ENCODE peak calls at places on chromosomes 7 and 10, in seven cellular contexts. One of them, this sample, is unnamed.
A peak's percentile ranks its signal among the peaks of the same experiment; 100 is the strongest.

GRCh38 chr7:138565451-138566114 is 105.5 kb downstream of the TRIM24 start:
- DNase-seq in neural progenitor cell: peak; percentile 37
- DNase-seq in mammary epithelial cell: peak; percentile 32
- DNase-seq in colonic mucosa: no peak
- DNase-seq in thoracic aorta: no peak
- DNase-seq in heart right ventricle: no peak
- DNase-seq in psoas muscle: no peak
- DNase-seq in this sample: peak; percentile 67

GRCh38 chr7:50303894-50304157 is 690 bp upstream of the IKZF1 start:
- DNase-seq in neural progenitor cell: peak; percentile 74
- DNase-seq in mammary epithelial cell: no peak
- DNase-seq in colonic mucosa: no peak
- DNase-seq in thoracic aorta: no peak
- DNase-seq in heart right ventricle: no peak
- DNase-seq in psoas muscle: no peak
- DNase-seq in this sample: no peak

GRCh38 chr10:69232252-69232651 is 12.1 kb downstream of the HKDC1 start:
- DNase-seq in neural progenitor cell: no peak
- DNase-seq in mammary epithelial cell: peak; percentile 76
- DNase-seq in colonic mucosa: no peak
- DNase-seq in thoracic aorta: no peak
- DNase-seq in heart right ventricle: no peak
- DNase-seq in psoas muscle: no peak
- DNase-seq in this sample: no peak

GRCh38 chr7:105611856-105612775 is 30.8 kb upstream of the EFCAB10 start:
- DNase-seq in neural progenitor cell: no peak
- DNase-seq in mammary epithelial cell: no peak
- DNase-seq in colonic mucosa: no peak
- DNase-seq in thoracic aorta: no peak
- DNase-seq in heart right ventricle: no peak
- DNase-seq in psoas muscle: no peak
- DNase-seq in this sample: no peak

GRCh38 chr10:133131053-133131452 is 29.0 kb upstream of the KNDC1 start:
- DNase-seq in neural progenitor cell: no peak
- DNase-seq in mammary epithelial cell: no peak
- DNase-seq in colonic mucosa: no peak
- DNase-seq in thoracic aorta: no peak
- DNase-seq in heart right ventricle: no peak
- DNase-seq in psoas muscle: peak; percentile 27
- DNase-seq in this sample: no peak

GRCh38 chr7:154438571-154438970 is 386.4 kb downstream of the DPP6 start:
- DNase-seq in neural progenitor cell: no peak
- DNase-seq in mammary epithelial cell: no peak
- DNase-seq in colonic mucosa: no peak
- DNase-seq in thoracic aorta: no peak
- DNase-seq in heart right ventricle: no peak
- DNase-seq in psoas muscle: no peak
- DNase-seq in this sample: no peak

GRCh38 chr7:107262857-107263256 is 94.1 kb downstream of the HBP1 start:
- DNase-seq in neural progenitor cell: no peak
- DNase-seq in mammary epithelial cell: no peak
- DNase-seq in colonic mucosa: no peak
- DNase-seq in thoracic aorta: no peak
- DNase-seq in heart right ventricle: no peak
- DNase-seq in psoas muscle: no peak
- DNase-seq in this sample: no peak

GRCh38 chr10:90718185-90718584 is 139.7 kb downstream of the HTR7 start:
- DNase-seq in neural progenitor cell: no peak
- DNase-seq in mammary epithelial cell: no peak
- DNase-seq in colonic mucosa: no peak
- DNase-seq in thoracic aorta: no peak
- DNase-seq in heart right ventricle: no peak
- DNase-seq in psoas muscle: no peak
- DNase-seq in this sample: no peak

GRCh38 chr7:42628021-42628420 is 283.8 kb downstream of the C7orf25 start:
- DNase-seq in neural progenitor cell: no peak
- DNase-seq in mammary epithelial cell: no peak
- DNase-seq in colonic mucosa: no peak
- DNase-seq in thoracic aorta: no peak
- DNase-seq in heart right ventricle: no peak
- DNase-seq in psoas muscle: no peak
- DNase-seq in this sample: no peak

GRCh38 chr10:78438094-78438906 is 404.6 kb downstream of the RPS24 start:
- DNase-seq in neural progenitor cell: no peak
- DNase-seq in mammary epithelial cell: no peak
- DNase-seq in colonic mucosa: no peak
- DNase-seq in thoracic aorta: no peak
- DNase-seq in heart right ventricle: no peak
- DNase-seq in psoas muscle: no peak
- DNase-seq in this sample: peak; percentile 41
- H3K4me1 ChIP-seq in neural progenitor cell: peaks cover 31% of the 10 kb centered on the region
- H3K4me1 ChIP-seq in mammary epithelial cell: no peaks in the 10 kb centered on the region
- H3K4me1 ChIP-seq in colonic mucosa: no peaks in the 10 kb centered on the region
- H3K4me1 ChIP-seq in thoracic aorta: peaks cover 66% of the 10 kb centered on the region
- H3K4me1 ChIP-seq in heart right ventricle: peaks cover 32% of the 10 kb centered on the region
- H3K4me1 ChIP-seq in psoas muscle: peaks cover 5% of the 10 kb centered on the region
- H3K4me1 ChIP-seq in this sample: no peaks in the 10 kb centered on the region

GRCh38 chr7:27119412-27119911 is 11.1 kb downstream of the HOXA4 start:
- DNase-seq in neural progenitor cell: no peak
- DNase-seq in mammary epithelial cell: no peak
- DNase-seq in colonic mucosa: peak; percentile 16
- DNase-seq in thoracic aorta: no peak
- DNase-seq in heart right ventricle: no peak
- DNase-seq in psoas muscle: no peak
- DNase-seq in this sample: no peak
- TF ChIP-seq CTCF in neural progenitor cell: no peak
- TF ChIP-seq CTCF in mammary epithelial cell: no peak
- TF ChIP-seq CTCF in colonic mucosa: no peak
- TF ChIP-seq CTCF in thoracic aorta: no peak
- TF ChIP-seq CTCF in heart right ventricle: no peak
- TF ChIP-seq CTCF in psoas muscle: no peak
- TF ChIP-seq CTCF in this sample: no peak

DNA sequence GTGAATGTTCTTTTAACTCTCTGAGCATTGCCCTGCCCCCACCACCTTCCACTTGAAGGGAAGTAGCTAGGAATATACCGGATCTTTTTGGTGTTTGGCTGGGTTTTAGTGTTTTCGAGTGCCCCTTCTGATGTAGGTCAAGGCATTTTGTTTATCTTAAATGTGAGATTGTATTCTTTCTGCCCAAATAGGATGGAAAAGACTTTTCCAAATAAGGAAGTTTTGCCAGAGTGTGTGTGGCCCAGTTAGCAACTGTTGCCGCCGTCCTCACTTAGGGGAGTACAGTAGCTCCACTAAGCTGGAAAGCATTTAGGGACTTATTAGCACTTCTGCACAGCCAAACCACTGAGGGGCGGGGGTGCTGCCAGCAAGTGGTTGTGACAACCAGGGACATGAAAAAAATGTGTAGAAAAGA is 29.8 kb upstream of the VCL start:
- DNase-seq in neural progenitor cell: no peak
- DNase-seq in mammary epithelial cell: no peak
- DNase-seq in colonic mucosa: no peak
- DNase-seq in thoracic aorta: no peak
- DNase-seq in heart right ventricle: no peak
- DNase-seq in psoas muscle: no peak
- DNase-seq in this sample: no peak
- H3K27ac ChIP-seq in neural progenitor cell: peak overlapping the region; percentile 65
- H3K27ac ChIP-seq in mammary epithelial cell: no peak overlapping the region
- H3K27ac ChIP-seq in colonic mucosa: peak overlapping the region; percentile 62
- H3K27ac ChIP-seq in thoracic aorta: peak overlapping the region; percentile 90
- H3K27ac ChIP-seq in heart right ventricle: peak overlapping the region; percentile 91
- H3K27ac ChIP-seq in psoas muscle: no peak overlapping the region
- H3K27ac ChIP-seq in this sample: no peak overlapping the region

DNA sequence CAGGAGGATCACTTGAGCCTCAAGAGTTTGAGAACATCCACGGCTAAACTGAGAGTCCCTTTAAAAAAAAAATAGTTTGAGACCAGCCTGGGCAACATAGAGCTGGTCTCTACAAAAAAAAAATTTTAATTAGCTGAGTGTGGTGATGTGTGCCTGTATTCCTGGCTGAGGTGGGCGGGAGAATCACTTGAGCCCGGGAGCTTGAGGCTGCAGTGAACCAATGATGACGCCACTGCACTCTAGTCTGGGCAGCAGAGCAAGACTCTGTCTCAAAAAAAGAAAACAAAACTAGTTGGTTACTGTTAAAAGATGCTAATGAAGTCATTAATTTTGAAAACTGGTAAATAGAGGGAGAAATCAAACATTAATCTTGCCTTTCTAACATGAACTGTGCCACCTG is 76.4 kb downstream of the MMRN2 start:
- DNase-seq in neural progenitor cell: no peak
- DNase-seq in mammary epithelial cell: no peak
- DNase-seq in colonic mucosa: no peak
- DNase-seq in thoracic aorta: no peak
- DNase-seq in heart right ventricle: no peak
- DNase-seq in psoas muscle: no peak
- DNase-seq in this sample: no peak
- H3K4me1 ChIP-seq in neural progenitor cell: no peaks in the 10 kb centered on the region
- H3K4me1 ChIP-seq in mammary epithelial cell: no peaks in the 10 kb centered on the region
- H3K4me1 ChIP-seq in colonic mucosa: no peaks in the 10 kb centered on the region
- H3K4me1 ChIP-seq in thoracic aorta: peaks cover 6% of the 10 kb centered on the region
- H3K4me1 ChIP-seq in heart right ventricle: peaks cover 5% of the 10 kb centered on the region
- H3K4me1 ChIP-seq in psoas muscle: no peaks in the 10 kb centered on the region
- H3K4me1 ChIP-seq in this sample: no peaks in the 10 kb centered on the region

DNA sequence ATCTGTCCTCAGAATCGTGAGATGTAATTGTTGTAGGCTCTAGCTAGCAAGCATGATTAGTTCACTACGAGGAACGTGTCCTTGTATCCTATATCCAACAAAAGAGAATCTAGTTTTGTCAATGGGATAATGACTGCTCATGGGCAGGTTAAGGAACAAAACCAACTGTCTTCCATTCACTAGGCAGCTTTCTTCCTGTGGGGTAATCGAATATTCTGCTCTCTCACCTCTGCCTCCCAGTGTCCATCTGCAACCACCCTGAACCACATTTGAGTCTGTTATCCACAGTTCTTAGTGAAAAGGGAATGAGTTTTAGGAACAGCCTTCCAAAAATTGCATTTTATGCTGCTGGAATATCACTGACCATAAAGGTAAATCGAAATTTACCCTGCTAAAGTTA is 247.2 kb downstream of the PARD3 start:
- DNase-seq in neural progenitor cell: peak; percentile 22
- DNase-seq in mammary epithelial cell: no peak
- DNase-seq in colonic mucosa: no peak
- DNase-seq in thoracic aorta: no peak
- DNase-seq in heart right ventricle: no peak
- DNase-seq in psoas muscle: no peak
- DNase-seq in this sample: no peak
- TF ChIP-seq CTCF in neural progenitor cell: peak; percentile 10
- TF ChIP-seq CTCF in mammary epithelial cell: no peak
- TF ChIP-seq CTCF in colonic mucosa: no peak
- TF ChIP-seq CTCF in thoracic aorta: no peak
- TF ChIP-seq CTCF in heart right ventricle: no peak
- TF ChIP-seq CTCF in psoas muscle: no peak
- TF ChIP-seq CTCF in this sample: no peak

GRCh38 chr7:47303014-47303694 is 278.8 kb downstream of the TNS3 start:
- DNase-seq in neural progenitor cell: no peak
- DNase-seq in mammary epithelial cell: no peak
- DNase-seq in colonic mucosa: peak; percentile 13
- DNase-seq in thoracic aorta: no peak
- DNase-seq in heart right ventricle: no peak
- DNase-seq in psoas muscle: no peak
- DNase-seq in this sample: no peak
- H3K27ac ChIP-seq in neural progenitor cell: no peak overlapping the region
- H3K27ac ChIP-seq in mammary epithelial cell: no peak overlapping the region
- H3K27ac ChIP-seq in colonic mucosa: no peak overlapping the region
- H3K27ac ChIP-seq in thoracic aorta: no peak overlapping the region
- H3K27ac ChIP-seq in heart right ventricle: no peak overlapping the region
- H3K27ac ChIP-seq in psoas muscle: peak overlapping the region; percentile 2
- H3K27ac ChIP-seq in this sample: no peak overlapping the region

DNA sequence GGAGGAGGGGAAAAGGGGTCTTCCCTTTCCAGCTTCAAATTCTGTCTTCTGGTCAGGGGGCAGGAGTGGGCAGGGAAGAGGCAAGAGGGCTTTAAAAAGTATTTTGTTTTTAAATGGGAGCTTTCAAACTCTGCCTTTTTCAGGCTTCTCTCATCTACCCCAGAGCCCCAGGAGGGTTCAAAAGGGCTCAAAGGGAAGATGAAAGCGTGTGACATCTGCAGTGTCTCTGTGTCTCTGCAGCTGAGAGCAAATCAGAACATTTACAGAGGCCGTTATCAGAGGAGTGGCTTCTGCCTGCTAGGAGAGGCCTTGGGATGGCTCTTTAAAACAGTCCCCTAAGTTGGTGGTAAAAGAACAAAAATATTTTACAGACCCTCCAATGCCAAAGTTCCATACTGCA is 30.3 kb downstream of the TRIM8 start:
- DNase-seq in neural progenitor cell: peak; percentile 55
- DNase-seq in mammary epithelial cell: no peak
- DNase-seq in colonic mucosa: no peak
- DNase-seq in thoracic aorta: no peak
- DNase-seq in heart right ventricle: no peak
- DNase-seq in psoas muscle: no peak
- DNase-seq in this sample: no peak
- H3K4me1 ChIP-seq in neural progenitor cell: peaks cover 68% of the 10 kb centered on the region
- H3K4me1 ChIP-seq in mammary epithelial cell: peaks cover 42% of the 10 kb centered on the region
- H3K4me1 ChIP-seq in colonic mucosa: peaks cover 21% of the 10 kb centered on the region
- H3K4me1 ChIP-seq in thoracic aorta: peaks cover 37% of the 10 kb centered on the region
- H3K4me1 ChIP-seq in heart right ventricle: peaks cover 92% of the 10 kb centered on the region
- H3K4me1 ChIP-seq in psoas muscle: peaks cover 48% of the 10 kb centered on the region
- H3K4me1 ChIP-seq in this sample: peaks cover 59% of the 10 kb centered on the region

This sample was measured in adrenal gland.